ENCODE peak calls at places on chromosome X, in five cellular contexts. J is foreskin fibroblast, U is neural progenitor cell, K is BJ, N is kidney. M is an unnamed sample.

GRCh38 chrX:46574337-46574940 is 874 bp downstream of the CHST7 start:
- DNase-seq in U (peak), K (no peak), J (peak), N (peak), M (no peak)

GRCh38 chrX:153778151-153778551 is 2.7 kb upstream of the SRPK3 start:
- DNase-seq in K (no peak), N (peak), U (no peak), J (no peak), M (no peak)

GRCh38 chrX:38117485-38117884 is 103.2 kb downstream of the SRPX start:
- DNase-seq in U (no peak), K (no peak), J (no peak), N (no peak), M (no peak)

GRCh38 chrX:106898462-106898861 is 4.7 kb downstream of the RIPPLY1 start:
- DNase-seq in K (no peak), J (peak), U (peak), N (no peak), M (no peak)

GRCh38 chrX:133881893-133882292 is 103.5 kb downstream of the GPC3 start:
- DNase-seq in K (no peak), U (peak), N (no peak), J (no peak), M (no peak)

GRCh38 chrX:150849486-150849885 is 49.0 kb downstream of the CD99L2 start:
- DNase-seq in K (no peak), N (no peak), J (no peak), U (no peak), M (no peak)

GRCh38 chrX:123993904-123994635 is 32.6 kb downstream of the STAG2 start:
- DNase-seq in K (no peak), N (no peak), J (peak), U (no peak), M (no peak)

GRCh38 chrX:101617211-101618191 is at the start of gene ARMCX6:
- DNase-seq in N (peak), U (peak), J (peak), K (no peak), M (peak)

GRCh38 chrX:136162827-136163427 is 15.6 kb downstream of the FHL1 start:
- DNase-seq in J (peak), U (peak), N (no peak), K (no peak), M (no peak)

GRCh38 chrX:119541188-119541587 is 24.0 kb downstream of the STEEP1 start:
- DNase-seq in U (no peak), N (no peak), J (peak), K (peak), M (no peak)

GRCh38 chrX:126550816-126551215 is 1.8 kb downstream of the DCAF12L1 start:
- DNase-seq in N (no peak), J (no peak), K (no peak), U (no peak), M (no peak)

GRCh38 chrX:7147978-7148824 is at the start of gene PUDP:
- DNase-seq in K (no peak), U (peak), J (peak), N (peak), M (peak)
- TF ChIP-seq CTCF in K (peak), U (no peak), J (no peak), N (no peak), M (no peak)

DNA sequence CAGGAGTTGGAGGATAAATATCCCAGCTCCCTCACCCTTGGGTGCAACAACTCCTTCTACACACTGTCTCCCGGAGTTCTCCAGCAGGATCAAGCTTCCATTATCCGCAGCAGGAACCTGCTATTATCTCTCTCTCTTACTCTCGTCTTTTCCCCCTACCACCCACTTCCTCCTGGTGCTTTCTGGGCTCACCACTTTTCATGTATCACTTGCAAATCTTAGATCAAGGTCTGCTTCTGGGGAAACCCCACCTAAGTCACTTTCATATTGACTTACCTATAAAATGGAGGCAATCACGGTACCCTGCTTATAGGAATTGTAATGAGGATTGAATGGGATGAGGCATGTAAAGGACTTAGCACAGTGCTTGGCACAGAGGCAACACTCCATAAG is 589.5 kb downstream of the BCOR start:
- DNase-seq in K (no peak), J (no peak), U (no peak), N (no peak), M (no peak)
- H3K4me3 ChIP-seq in K (no peak), J (no peak), U (no peak), N (no peak), M (no peak)

DNA sequence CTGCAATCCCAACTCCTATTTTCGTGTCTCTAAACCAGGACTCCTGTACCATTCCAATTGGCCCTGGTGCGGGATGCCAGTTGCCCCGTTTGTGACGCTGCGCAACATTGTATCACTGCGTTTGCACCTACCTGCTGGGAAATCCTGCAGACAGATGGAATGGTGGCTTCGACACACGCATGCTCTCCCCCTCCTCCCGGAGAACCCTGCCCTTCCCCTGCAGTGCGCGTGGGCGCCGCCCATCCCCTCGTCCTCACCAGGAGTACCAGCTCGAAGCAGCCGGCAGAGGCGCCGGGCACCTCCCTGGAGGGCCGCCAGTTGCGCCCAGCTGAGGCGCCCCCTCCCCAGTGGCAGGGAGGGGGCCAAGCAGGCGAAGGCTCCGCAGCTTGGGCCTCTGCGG is 1.4 kb downstream of the DGKK start:
- DNase-seq in U (peak), J (no peak), K (no peak), N (no peak), M (no peak)
- TF ChIP-seq CTCF in U (peak), J (no peak), K (no peak), N (no peak), M (no peak)

GRCh38 chrX:54495814-54496516 is at the start of gene FGD1:
- DNase-seq in N (peak), U (peak), J (peak), K (no peak), M (peak)
- H3K4me3 ChIP-seq in N (peak), U (peak), J (peak), K (peak), M (peak)

DNA sequence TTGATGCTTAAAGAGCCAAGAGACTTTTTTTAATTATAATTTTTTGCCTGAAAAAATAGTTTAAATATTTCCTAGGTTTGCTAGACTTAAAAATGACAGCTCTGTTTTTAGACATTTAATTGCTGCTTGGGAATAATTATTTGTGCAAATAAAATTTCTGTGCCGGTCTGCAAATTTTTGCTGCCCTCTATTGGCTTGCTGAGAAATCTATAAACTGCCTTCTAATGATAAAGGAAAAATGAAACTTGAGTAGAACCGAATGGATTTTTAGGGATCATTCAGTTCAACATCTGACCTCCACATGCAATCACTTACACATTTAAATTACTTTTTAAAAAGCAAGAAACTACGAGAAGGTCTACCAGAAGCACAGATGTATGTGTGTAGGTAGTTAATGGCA is 434.0 kb downstream of the FAM133A start:
- DNase-seq in K (no peak), J (no peak), N (no peak), U (no peak), M (no peak)
- TF ChIP-seq CTCF in K (no peak), J (no peak), N (no peak), U (peak), M (no peak)

GRCh38 chrX:80335062-80335830 is 85.0 kb upstream of the TENT5D start:
- DNase-seq in U (peak), J (peak), K (no peak), N (peak), M (peak)
- H3K4me3 ChIP-seq in U (peak), J (peak), K (peak), N (peak), M (peak)

GRCh38 chrX:86195343-86195742 is 47.1 kb downstream of the DACH2 start:
- DNase-seq in U (no peak), K (no peak), J (no peak), N (no peak), M (no peak)

GRCh38 chrX:86194758-86195157 is 46.5 kb downstream of the DACH2 start:
- DNase-seq in K (no peak), N (peak), J (no peak), U (no peak), M (no peak)

GRCh38 chrX:86197815-86198214 is 49.6 kb downstream of the DACH2 start:
- DNase-seq in K (no peak), U (no peak), N (no peak), J (no peak), M (no peak)

GRCh38 chrX:86192827-86193226 is 44.6 kb downstream of the DACH2 start:
- DNase-seq in U (no peak), N (no peak), J (no peak), K (no peak), M (no peak)
- TF ChIP-seq CTCF in U (no peak), N (no peak), J (no peak), K (no peak), M (no peak)

DNA sequence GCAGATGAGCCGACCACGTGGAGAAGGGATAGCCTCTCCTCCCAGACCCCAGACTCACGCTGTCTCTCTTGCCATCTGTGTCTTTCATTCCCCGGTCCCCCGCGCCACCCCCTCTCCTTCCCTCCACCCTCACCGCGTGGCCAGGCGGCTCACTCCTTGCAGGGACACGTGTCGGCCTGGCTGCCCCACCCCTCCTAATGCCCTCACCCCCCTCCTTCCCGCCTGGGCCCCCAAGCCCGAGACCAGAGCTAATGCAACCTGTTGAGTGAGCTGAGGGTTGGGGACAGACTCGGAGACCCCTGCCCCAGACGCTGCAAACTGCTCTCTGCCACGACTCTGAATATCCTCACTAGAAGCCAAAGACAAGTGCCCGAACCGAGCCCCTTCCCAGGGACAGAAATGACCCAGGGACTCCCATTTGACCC is 1.8 kb downstream of the SLC38A5 start:
- DNase-seq in J (peak), K (no peak), U (peak), N (peak), M (no peak)
- H3K4me3 ChIP-seq in J (peak), K (no peak), U (peak), N (peak), M (no peak)